ENCODE peak calls at places on chromosomes 6 and 20, in nine cellular contexts. Q is tibial artery, W is neural crest cell, K is fibroblast of lung, H is foreskin fibroblast, C is fibroblast of mammary gland, V is kidney epithelial cell, X is B cell, Z is cardiac fibroblast. B is an unnamed sample.

GRCh38 chr6:144471986-144472385 is 186.9 kb downstream of the UTRN start:
- DNase-seq in H (no peak), V (no peak), Z (no peak), C (no peak), X (no peak), W (no peak), Q (no peak), K (peak), B (no peak)

GRCh38 chr6:153167026-153167891 is 36.2 kb upstream of the RGS17 start:
- DNase-seq in K (peak), C (peak), W (no peak), H (peak), X (no peak), Z (peak), Q (no peak), V (peak), B (no peak)

GRCh38 chr6:132479131-132479530 is 33.8 kb downstream of the STX7 start:
- DNase-seq in W (no peak), C (no peak), Q (no peak), K (no peak), X (no peak), V (no peak), H (no peak), Z (no peak), B (no peak)

GRCh38 chr6:113526995-113527394 is 330.1 kb upstream of the MARCKS start:
- DNase-seq in Z (no peak), W (no peak), C (no peak), V (no peak), Q (no peak), X (no peak), K (no peak), H (no peak), B (no peak)

GRCh38 chr20:4227085-4227821 is 211.9 kb upstream of the RNF24 start:
- DNase-seq in C (peak), K (peak), Q (no peak), W (no peak), X (no peak), V (no peak), H (peak), Z (peak), B (no peak)

GRCh38 chr6:55290736-55291135 is 36.5 kb upstream of the GFRAL start:
- DNase-seq in Z (no peak), C (no peak), W (no peak), K (no peak), V (no peak), H (no peak), Q (no peak), X (no peak), B (no peak)

GRCh38 chr20:45822863-45823262 is 4.2 kb downstream of the TNNC2 start:
- DNase-seq in V (no peak), X (peak), W (no peak), K (no peak), Q (peak), C (no peak), Z (no peak), H (no peak), B (peak)

GRCh38 chr6:118668761-118669411 is 17.5 kb upstream of the CEP85L start:
- DNase-seq in V (no peak), K (peak), X (no peak), Z (peak), C (peak), W (no peak), Q (no peak), H (peak), B (no peak)

GRCh38 chr6:150352321-150353296 is 16.2 kb upstream of the IYD start:
- DNase-seq in C (peak), W (no peak), Z (peak), V (no peak), Q (no peak), H (peak), K (peak), X (no peak), B (no peak)

GRCh38 chr6:84967389-84967788 is 203.0 kb upstream of the TBX18 start:
- DNase-seq in C (peak), X (no peak), H (peak), W (peak), Z (peak), Q (no peak), V (no peak), K (no peak), B (no peak)
- TF ChIP-seq CTCF in C (peak), X (no peak), H (peak), W (peak), Z (peak), Q (peak), V (peak), K (peak), B (no peak)

DNA sequence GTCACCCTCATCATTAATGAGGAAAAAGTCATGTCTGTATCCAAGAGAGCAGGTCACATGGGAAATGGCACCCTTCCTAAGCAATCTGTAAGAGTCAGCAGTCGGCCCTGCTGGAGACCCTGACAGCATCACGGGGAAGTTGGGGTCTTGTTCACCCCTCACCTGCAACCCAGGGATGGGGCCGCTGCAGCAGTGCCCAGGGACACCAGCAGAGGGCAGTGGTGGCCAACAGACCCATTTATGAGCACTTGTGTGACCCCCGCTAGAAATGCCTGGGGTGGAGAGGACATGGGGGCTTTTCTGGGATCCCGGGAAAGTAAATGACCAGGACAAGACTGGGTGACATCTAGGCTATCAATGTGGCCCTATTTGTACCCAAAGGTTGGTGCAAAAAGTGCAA is 35.9 kb downstream of the ANKRD60 start:
- DNase-seq in H (no peak), W (no peak), X (peak), Z (no peak), K (no peak), V (no peak), C (no peak), Q (no peak), B (peak)
- TF ChIP-seq CTCF in H (peak), W (no peak), X (peak), Z (peak), K (peak), V (peak), C (peak), Q (peak), B (peak)

GRCh38 chr6:111776236-111777189 is 96.7 kb downstream of the FYN start:
- DNase-seq in Q (no peak), H (no peak), V (no peak), W (no peak), X (no peak), K (peak), Z (no peak), C (no peak), B (no peak)

GRCh38 chr6:111775145-111775936 is 97.9 kb downstream of the FYN start:
- DNase-seq in C (no peak), X (no peak), Q (no peak), H (no peak), W (no peak), Z (no peak), V (no peak), K (peak), B (no peak)

GRCh38 chr6:111779031-111779430 is 94.2 kb downstream of the FYN start:
- DNase-seq in W (no peak), Q (no peak), K (no peak), C (no peak), V (no peak), Z (no peak), X (no peak), H (no peak), B (no peak)

GRCh38 chr6:111779660-111780059 is 93.6 kb downstream of the FYN start:
- DNase-seq in Z (no peak), C (no peak), Q (no peak), W (no peak), H (no peak), V (no peak), K (no peak), X (no peak), B (no peak)

GRCh38 chr6:111777357-111777756 is 95.9 kb downstream of the FYN start:
- DNase-seq in K (no peak), X (no peak), Z (no peak), W (no peak), H (no peak), Q (no peak), V (no peak), C (no peak), B (no peak)
- TF ChIP-seq CTCF in K (no peak), X (no peak), Z (no peak), W (no peak), H (no peak), Q (no peak), V (no peak), C (no peak), B (no peak)

DNA sequence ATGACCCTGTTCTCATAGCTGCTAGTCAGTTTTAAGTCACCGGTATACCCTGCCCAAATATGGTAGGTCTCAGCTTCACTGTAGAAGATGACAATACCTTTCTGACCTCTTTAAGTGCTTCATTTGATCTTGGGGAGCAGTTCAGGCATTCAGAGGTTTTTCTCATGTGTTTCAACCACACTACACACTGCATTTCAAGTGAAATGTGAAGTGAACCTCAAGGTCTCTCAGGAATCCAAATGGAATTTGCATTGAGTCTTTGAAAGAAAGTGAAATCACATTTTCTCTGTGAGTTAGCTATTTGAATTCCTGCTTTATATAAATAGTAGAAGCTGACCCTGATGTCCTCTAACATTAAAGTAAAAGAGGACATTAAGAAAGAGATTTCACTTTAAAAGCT is 461.6 kb downstream of the ADGRB3 start:
- DNase-seq in H (no peak), V (peak), X (no peak), C (no peak), Q (no peak), Z (no peak), K (peak), W (no peak), B (no peak)
- TF ChIP-seq CTCF in H (no peak), V (no peak), X (no peak), C (no peak), Q (no peak), Z (no peak), K (no peak), W (no peak), B (no peak)

DNA sequence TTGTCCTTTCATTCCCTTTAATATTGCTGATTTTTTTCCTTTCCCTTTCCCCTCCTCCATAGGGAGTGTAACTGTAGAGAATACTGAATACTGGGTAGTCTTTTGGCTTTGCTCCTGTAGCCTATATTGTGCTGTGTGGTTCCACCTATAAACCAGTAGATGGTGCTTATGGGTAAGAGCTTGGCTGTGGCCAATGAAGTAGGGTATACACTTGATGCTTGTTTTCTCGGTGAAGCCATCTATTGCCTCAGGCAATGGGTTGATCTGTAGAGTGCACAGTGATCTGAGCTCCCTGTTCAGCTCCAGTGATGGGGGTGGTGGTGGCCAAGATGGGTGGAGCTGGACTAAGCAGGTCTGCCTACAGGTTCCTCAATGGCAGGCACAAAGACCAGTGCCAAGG is 203.3 kb upstream of the IMPG1 start:
- DNase-seq in Q (no peak), H (no peak), C (no peak), Z (no peak), V (no peak), W (no peak), K (no peak), X (no peak), B (no peak)
- TF ChIP-seq CTCF in Q (no peak), H (no peak), C (no peak), Z (no peak), V (no peak), W (peak), K (no peak), X (no peak), B (no peak)

GRCh38 chr6:45421700-45422540 is 44.2 kb upstream of the SUPT3H start:
- DNase-seq in Q (peak), V (no peak), H (peak), K (peak), X (peak), Z (peak), W (peak), C (peak), B (peak)
- TF ChIP-seq CTCF in Q (no peak), V (peak), H (peak), K (peak), X (no peak), Z (peak), W (no peak), C (no peak), B (no peak)

GRCh38 chr6:143449082-143449481 is 1.4 kb downstream of the ADAT2 start:
- DNase-seq in W (no peak), Q (no peak), C (no peak), H (no peak), V (no peak), X (no peak), Z (no peak), K (no peak), B (no peak)

GRCh38 chr6:143449731-143450452 is 603 bp downstream of the ADAT2 start:
- DNase-seq in Q (no peak), K (peak), W (no peak), Z (peak), H (peak), X (peak), C (peak), V (no peak), B (no peak)

GRCh38 chr6:143451531-143451930 is 926 bp downstream of the PEX3 start:
- DNase-seq in K (no peak), W (no peak), H (peak), C (peak), Z (no peak), X (no peak), Q (no peak), V (no peak), B (no peak)

DNA sequence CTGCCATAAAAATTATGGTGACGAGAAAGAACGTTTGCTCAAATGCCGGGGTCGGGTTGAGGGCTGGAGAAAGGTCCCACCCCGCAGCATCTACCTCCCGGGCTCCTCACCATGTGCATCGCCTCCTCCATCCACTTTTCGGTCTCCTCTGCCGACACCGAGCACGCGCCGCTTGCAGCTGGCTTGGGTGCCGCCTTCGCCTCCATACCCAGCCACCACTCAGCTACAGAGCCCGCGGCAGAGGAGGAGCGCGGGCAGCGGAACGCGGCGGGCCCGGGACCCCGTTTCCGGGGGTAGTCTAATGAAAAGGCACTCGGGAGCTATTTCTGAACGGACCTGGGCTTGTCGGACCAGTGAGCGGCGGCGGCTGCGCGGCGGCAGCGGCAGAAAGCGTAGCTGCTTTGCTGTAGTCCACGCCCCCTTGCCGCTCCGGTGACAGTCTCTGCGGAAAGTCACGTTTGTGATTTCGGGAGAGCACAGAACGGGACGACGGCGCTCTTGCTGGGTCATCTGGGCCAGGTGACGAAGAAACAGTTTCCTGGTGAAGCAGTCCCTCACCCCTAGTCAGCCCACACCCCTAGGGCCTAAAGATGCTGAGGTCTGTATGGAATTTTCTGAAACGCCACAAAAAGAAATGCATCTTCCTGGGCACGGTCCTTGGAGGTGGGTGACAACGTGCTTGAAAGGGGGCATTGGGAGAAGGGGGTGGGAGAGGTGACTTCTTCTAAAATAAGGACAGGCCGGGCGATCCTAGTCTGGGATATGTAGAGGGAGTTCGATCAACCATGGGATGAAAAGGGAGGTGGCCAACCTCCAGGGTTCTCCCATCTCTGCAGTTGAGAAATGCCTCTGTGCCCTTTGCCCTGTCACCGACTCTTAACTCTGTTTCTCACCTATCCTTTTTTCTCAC is at the start of the genes ADAT2 and PEX3:
- DNase-seq in Q (peak), H (peak), W (peak), X (peak), V (peak), C (peak), Z (peak), K (peak), B (peak)
- TF ChIP-seq CTCF in Q (no peak), H (no peak), W (no peak), X (no peak), V (no peak), C (no peak), Z (no peak), K (no peak), B (no peak)